ENCODE peak calls at places on chromosome 18, in four cellular contexts. E is mucosa of descending colon, L is left lung, T is upper lobe of right lung. B is an unnamed sample.

GRCh38 chr18:39946623-39947061 is 2008.4 kb upstream of the PIK3C3 start:
- DNase-seq in L (peak; percentile 32), T (no peak), E (no peak), B (no peak)

GRCh38 chr18:9683418-9684396 is 24.4 kb upstream of the RAB31 start:
- DNase-seq in E (no peak), T (no peak), L (no peak), B (no peak)

GRCh38 chr18:9705183-9705864 is 2.8 kb upstream of the RAB31 start:
- DNase-seq in T (no peak), L (no peak), E (no peak), B (no peak)

GRCh38 chr18:74373428-74373827 is 57.8 kb downstream of the C18orf63 start:
- DNase-seq in T (no peak), E (no peak), L (no peak), B (peak; percentile 37)

GRCh38 chr18:44149706-44150105 is 531.0 kb upstream of the SETBP1 start:
- DNase-seq in T (no peak), E (no peak), L (no peak), B (no peak)

GRCh38 chr18:37565138-37565984 is at the start of gene CELF4:
- DNase-seq in T (peak; percentile 64), L (no peak), E (no peak), B (no peak)

GRCh38 chr18:44826418-44827259 is 146.0 kb downstream of the SETBP1 start:
- DNase-seq in E (peak; percentile 32), T (no peak), L (peak; percentile 65), B (no peak)

GRCh38 chr18:56148373-56148772 is 490.0 kb downstream of the TXNL1 start:
- DNase-seq in T (no peak), E (no peak), L (no peak), B (no peak)

GRCh38 chr18:13382683-13382989 is 164.1 kb downstream of the LDLRAD4 start:
- DNase-seq in E (no peak), L (no peak), T (no peak), B (peak; percentile 47)

GRCh38 chr18:49052891-49053644 is 102.3 kb upstream of the SMAD7 start:
- DNase-seq in L (no peak), E (no peak), T (no peak), B (peak; percentile 71)

GRCh38 chr18:74652392-74652988 is 54.8 kb downstream of the ZNF407 start:
- DNase-seq in L (no peak), E (no peak), T (no peak), B (no peak)

GRCh38 chr18:12372406-12372805 is 4.6 kb downstream of the AFG3L2 start:
- DNase-seq in L (no peak), T (no peak), E (no peak), B (no peak)

GRCh38 chr18:9851511-9851910 is 34.3 kb upstream of the TXNDC2 start:
- DNase-seq in T (peak; percentile 69), E (no peak), L (no peak), B (no peak)

GRCh38 chr18:27954226-27954625 is 222.7 kb downstream of the CDH2 start:
- DNase-seq in E (no peak), L (no peak), T (no peak), B (no peak)

GRCh38 chr18:67957684-67958083 is 441.2 kb upstream of the DSEL start:
- DNase-seq in L (no peak), T (no peak), E (no peak), B (no peak)

GRCh38 chr18:53906681-53907080 is 317.8 kb downstream of the MBD2 start:
- DNase-seq in T (no peak), E (no peak), L (no peak), B (no peak)

GRCh38 chr18:53911200-53911599 is 313.3 kb downstream of the MBD2 start:
- DNase-seq in E (no peak), T (no peak), L (no peak), B (no peak)

GRCh38 chr18:53909668-53910067 is 314.8 kb downstream of the MBD2 start:
- DNase-seq in T (no peak), E (no peak), L (no peak), B (no peak)
- TF ChIP-seq CTCF in T (peak; percentile 42), E (no peak), L (no peak), B (no peak)

DNA sequence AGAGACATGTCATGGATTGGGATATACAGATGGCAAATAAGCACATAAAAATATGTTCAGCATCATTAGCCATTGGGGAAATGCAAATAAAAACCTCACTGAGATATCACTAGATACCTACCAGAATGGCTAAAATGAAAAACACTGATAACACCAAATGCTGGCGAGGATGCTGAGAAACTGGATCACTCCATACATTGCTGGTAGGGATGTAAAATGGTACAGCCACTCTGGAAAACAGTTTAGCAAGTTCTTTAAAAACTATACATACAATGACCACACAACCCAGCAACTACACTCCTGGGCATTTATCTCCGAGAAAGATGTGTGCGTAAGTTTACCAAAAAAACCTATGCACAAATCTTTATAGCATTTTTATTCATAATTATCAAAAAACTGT is 13.9 kb downstream of the PIAS2 start:
- DNase-seq in E (no peak), L (no peak), T (no peak), B (no peak)
- H3K9me3 ChIP-seq in E (no peaks in the 10 kb centered on the region), L (peaks cover 4% of the 10 kb centered on the region), T (no peaks in the 10 kb centered on the region), B (no peaks in the 10 kb centered on the region)

DNA sequence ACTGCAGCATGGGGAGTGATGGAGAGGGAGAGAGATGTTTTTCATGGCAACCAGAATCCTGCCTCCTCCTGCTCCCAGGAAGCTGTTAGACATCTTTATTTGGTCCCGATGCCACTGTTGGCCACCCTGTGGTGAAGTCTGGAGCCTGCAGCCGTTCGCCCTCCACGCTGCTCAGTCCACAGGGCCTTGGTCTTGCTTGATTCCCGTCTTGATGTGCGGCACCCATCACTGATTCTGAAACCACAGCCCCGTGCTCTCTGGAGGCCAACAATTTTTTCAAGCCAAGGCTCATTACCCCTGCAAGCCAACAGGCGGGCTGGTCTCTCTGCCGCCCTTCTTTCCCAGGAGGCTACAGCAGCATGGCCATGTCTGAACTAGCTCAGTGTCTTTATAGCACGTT is 24.5 kb downstream of the SIGLEC15 start:
- DNase-seq in T (no peak), E (no peak), L (no peak), B (no peak)
- TF ChIP-seq CTCF in T (peak; percentile 17), E (no peak), L (peak; percentile 19), B (no peak)

GRCh38 chr18:78624646-78625279 is 354.9 kb upstream of the SALL3 start:
- DNase-seq in L (no peak), E (no peak), T (no peak), B (peak; percentile 18)

GRCh38 chr18:78622251-78622953 is 357.2 kb upstream of the SALL3 start:
- DNase-seq in T (no peak), E (no peak), L (no peak), B (no peak)

GRCh38 chr18:78625446-78625845 is 354.2 kb upstream of the SALL3 start:
- DNase-seq in L (no peak), T (no peak), E (no peak), B (no peak)

GRCh38 chr18:78621141-78621540 is 358.5 kb upstream of the SALL3 start:
- DNase-seq in L (no peak), T (no peak), E (no peak), B (no peak)

DNA sequence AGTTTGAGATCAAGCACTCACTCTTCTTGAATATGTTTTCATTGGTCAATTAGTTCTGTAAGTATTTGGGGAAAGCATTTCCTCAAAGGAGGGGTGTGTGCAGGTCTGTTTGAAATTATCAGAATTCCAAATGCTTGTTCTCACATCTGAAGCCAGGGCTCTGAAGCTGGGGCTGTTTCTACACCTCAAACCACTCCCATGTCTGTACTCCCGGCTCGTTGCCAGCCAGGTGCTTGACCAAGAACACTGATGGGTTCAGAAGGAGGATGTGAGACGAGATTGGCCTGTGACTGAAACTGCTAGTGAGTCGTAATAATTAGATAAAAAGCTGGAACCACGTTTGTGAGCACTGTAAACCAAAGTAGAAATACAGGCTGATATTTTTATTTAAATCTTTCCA is 356.5 kb upstream of the SALL3 start:
- DNase-seq in T (peak; percentile 91), E (no peak), L (peak; percentile 78), B (peak; percentile 4)
- H3K9me3 ChIP-seq in T (no peaks in the 10 kb centered on the region), E (no peaks in the 10 kb centered on the region), L (peaks cover under 1% of the 10 kb centered on the region), B (no peaks in the 10 kb centered on the region)

GRCh38 chr18:23243178-23243577 is 107.9 kb downstream of the CABLES1 start:
- DNase-seq in E (no peak), L (no peak), T (no peak), B (no peak)
- TF ChIP-seq CTCF in E (no peak), L (no peak), T (peak; percentile 16), B (no peak)

GRCh38 chr18:71899183-71899582 is 645.0 kb downstream of the CBLN2 start:
- DNase-seq in T (no peak), E (no peak), L (no peak), B (no peak)
- H3K9me3 ChIP-seq in T (no peaks in the 10 kb centered on the region), E (no peaks in the 10 kb centered on the region), L (no peaks in the 10 kb centered on the region), B (no peaks in the 10 kb centered on the region)

DNA sequence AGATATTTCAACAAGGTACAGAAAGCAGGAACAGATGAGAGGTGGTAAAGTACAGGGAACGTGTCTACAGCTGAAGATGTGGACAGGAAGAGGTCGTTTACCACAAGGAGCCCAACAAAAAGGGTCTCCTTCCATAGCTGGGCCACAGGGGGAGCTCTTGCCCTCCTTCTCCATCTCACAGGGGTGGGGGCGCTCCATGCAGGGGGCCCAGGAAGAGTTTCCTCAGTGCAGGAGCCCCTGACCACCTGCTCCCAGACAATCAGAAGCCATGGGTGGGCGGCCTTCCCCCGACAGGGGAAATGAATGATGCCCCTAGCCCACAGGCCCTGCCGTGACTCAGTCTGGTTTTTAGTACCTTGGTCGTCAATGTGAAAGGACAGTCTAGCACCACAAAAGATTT is 163.6 kb upstream of the ZNF516 start:
- DNase-seq in L (no peak), T (no peak), E (no peak), B (no peak)
- TF ChIP-seq CTCF in L (no peak), T (no peak), E (no peak), B (no peak)

GRCh38 chr18:35247412-35248249 is 6.8 kb downstream of the ZNF397 start:
- DNase-seq in T (no peak), E (no peak), L (no peak), B (no peak)

GRCh38 chr18:35246831-35247230 is 6.0 kb downstream of the ZNF397 start:
- DNase-seq in T (no peak), L (no peak), E (no peak), B (no peak)

GRCh38 chr18:35248429-35248828 is 7.6 kb downstream of the ZNF397 start:
- DNase-seq in T (no peak), L (no peak), E (no peak), B (no peak)

GRCh38 chr18:35244671-35245070 is 3.8 kb downstream of the ZNF397 start:
- DNase-seq in E (no peak), L (no peak), T (no peak), B (no peak)

DNA sequence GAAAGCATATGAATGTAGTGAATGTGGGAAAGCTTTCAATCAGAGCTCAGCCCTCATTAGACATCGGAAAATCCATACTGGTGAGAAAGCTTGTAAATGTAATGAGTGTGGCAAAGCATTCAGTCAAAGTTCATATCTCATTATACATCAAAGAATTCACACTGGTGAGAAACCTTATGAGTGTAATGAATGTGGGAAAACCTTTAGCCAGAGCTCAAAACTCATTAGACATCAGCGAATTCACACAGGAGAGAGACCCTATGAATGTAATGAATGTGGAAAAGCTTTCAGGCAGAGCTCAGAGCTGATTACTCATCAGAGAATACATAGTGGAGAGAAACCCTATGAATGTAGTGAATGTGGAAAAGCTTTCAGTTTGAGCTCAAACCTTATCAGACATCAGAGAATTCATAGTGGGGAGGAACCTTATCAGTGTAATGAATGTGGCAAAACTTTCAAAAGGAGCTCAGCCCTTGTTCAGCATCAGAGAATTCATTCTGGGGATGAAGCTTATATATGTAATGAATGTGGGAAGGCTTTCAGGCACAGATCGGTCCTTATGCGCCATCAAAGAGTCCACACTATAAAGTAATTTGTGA is 5.0 kb downstream of the ZNF397 start:
- DNase-seq in L (no peak), E (no peak), T (no peak), B (no peak)
- H3K9me3 ChIP-seq in L (peaks cover 15% of the 10 kb centered on the region), E (no peaks in the 10 kb centered on the region), T (no peaks in the 10 kb centered on the region), B (no peaks in the 10 kb centered on the region)

B was measured in Peyer's patch.